ENCODE peak calls at places on chromosome 17, in four cellular contexts. H is activated CD8-positive, alpha-beta memory T cell treated with anti-CD3 and anti-CD28 coated beads, Interleukin-2, amount 50 U/mL, for 48 hours; P is Calu3; N is fibroblast of pulmonary artery. R is an unnamed sample.

GRCh38 chr17:50464736-50465135 is 3.9 kb downstream of the CHAD start:
- DNase-seq in N (no peak), P (no peak), H (no peak), R (no peak)

GRCh38 chr17:67390006-67390645 is 13.0 kb downstream of the PITPNC1 start:
- DNase-seq in H (peak), P (no peak), N (no peak), R (no peak)

GRCh38 chr17:82608816-82609215 is 39.4 kb downstream of the WDR45B start:
- DNase-seq in N (no peak), P (no peak), H (no peak), R (no peak)

GRCh38 chr17:3691539-3692166 is 4.3 kb downstream of the P2RX5 start:
- DNase-seq in H (no peak), P (no peak), N (no peak), R (no peak)

GRCh38 chr17:73520369-73520761 is 123.9 kb downstream of the SDK2 start:
- DNase-seq in P (no peak), N (no peak), H (no peak), R (no peak)

GRCh38 chr17:32007463-32008298 is 498 bp downstream of the LRRC37B start:
- DNase-seq in P (peak), H (peak), N (peak), R (peak)

GRCh38 chr17:34287858-34288257 is 2.3 kb downstream of the CCL11 start:
- DNase-seq in P (no peak), H (no peak), N (peak), R (no peak)

GRCh38 chr17:8965394-8966168 is at the start of gene PIK3R5:
- DNase-seq in H (peak), P (no peak), N (no peak), R (peak)

GRCh38 chr17:27390540-27390939 is 65.7 kb upstream of the KSR1 start:
- DNase-seq in H (no peak), N (no peak), P (no peak), R (no peak)

GRCh38 chr17:9726291-9726690 is 65.1 kb downstream of the DHRS7C start:
- DNase-seq in N (no peak), P (no peak), H (no peak), R (no peak)

GRCh38 chr17:18992454-18993130 is 12.0 kb downstream of the FAM83G start:
- DNase-seq in H (no peak), P (no peak), N (no peak), R (peak)

GRCh38 chr17:75109407-75110236 is at the start of gene ARMC7:
- DNase-seq in N (peak), P (peak), H (peak), R (peak)

GRCh38 chr17:6394055-6394454 is 40.9 kb downstream of the AIPL1 start:
- DNase-seq in P (no peak), N (no peak), H (no peak), R (no peak)

GRCh38 chr17:28828294-28829040 is 14.1 kb downstream of the FAM222B start:
- DNase-seq in H (peak), N (peak), P (no peak), R (no peak)

GRCh38 chr17:31112001-31112661 is 17.4 kb downstream of the NF1 start:
- DNase-seq in P (no peak), N (no peak), H (no peak), R (no peak)

GRCh38 chr17:64387145-64387473 is 3.6 kb downstream of the PECAM1 start:
- DNase-seq in H (no peak), N (no peak), P (no peak), R (no peak)

GRCh38 chr17:1109606-1110523 is 69.9 kb downstream of the ABR start:
- DNase-seq in N (no peak), P (peak), H (peak), R (no peak)

GRCh38 chr17:55763856-55764255 is 13.0 kb downstream of the PCTP start:
- DNase-seq in H (no peak), N (peak), P (no peak), R (no peak)

GRCh38 chr17:41837761-41838538 is at the start of gene KLHL10:
- DNase-seq in H (no peak), N (peak), P (no peak), R (no peak)

GRCh38 chr17:35947156-35947585 is 3.7 kb upstream of the LYZL6 start:
- DNase-seq in N (peak), P (peak), H (peak), R (peak)

GRCh38 chr17:40528692-40529417 is 27.4 kb upstream of the TNS4 start:
- DNase-seq in N (no peak), P (no peak), H (no peak), R (no peak)

GRCh38 chr17:14737984-14738651 is 437.2 kb downstream of the HS3ST3B1 start:
- DNase-seq in H (no peak), P (peak), N (peak), R (no peak)

GRCh38 chr17:79036609-79037008 is 12.6 kb downstream of the C1QTNF1 start:
- DNase-seq in N (peak), H (no peak), P (peak), R (no peak)

GRCh38 chr17:82234211-82235055 is 5.6 kb downstream of the SLC16A3 start:
- DNase-seq in H (no peak), P (peak), N (no peak), R (no peak)

R was measured in GDM1.